ENCODE peak calls at places on chromosomes 7 and 10, in ten cellular contexts. V is KG1; N is stimulated activated CD4-positive, alpha-beta T cell treated with anti-CD3 and anti-CD28 coated beads, Interleukin-15, amount 100 ng/mL, for 1 hour; F is CD8-positive, alpha-beta memory T cell; J is GM12865; M is brain microvascular endothelial cell; X is RWPE1; Y is HFF-Myc; A is cardiac muscle cell; K is ACHN. T is an unnamed sample.

GRCh38 chr10:23094786-23095403 is 484 bp upstream of the MSRB2 start:
- DNase-seq in V (no peak), N (no peak), F (peak; percentile 18), J (no peak), M (no peak), X (no peak), Y (no peak), A (no peak), K (no peak), T (no peak)

GRCh38 chr10:72308320-72308987 is 34.7 kb downstream of the DDIT4 start:
- DNase-seq in V (no peak), N (no peak), F (no peak), J (no peak), M (peak; percentile 84), X (no peak), Y (peak; percentile 38), A (peak; percentile 98), K (peak; percentile 80), T (peak; percentile 82)

GRCh38 chr7:12066004-12066403 is 145.1 kb upstream of the TMEM106B start:
- DNase-seq in V (no peak), N (no peak), F (no peak), J (no peak), M (no peak), X (peak; percentile 5), Y (no peak), A (no peak), K (no peak), T (no peak)

GRCh38 chr10:16183989-16184643 is 252.7 kb upstream of the PTER start:
- DNase-seq in V (no peak), N (no peak), F (no peak), J (no peak), M (no peak), X (no peak), Y (no peak), A (no peak), K (no peak), T (no peak)

GRCh38 chr10:102230264-102230860 is 4.3 kb downstream of the ELOVL3 start:
- DNase-seq in V (no peak), N (peak; percentile 21), F (peak; percentile 23), J (peak; percentile 22), M (peak; percentile 55), X (peak; percentile 67), Y (peak; percentile 12), A (peak; percentile 77), K (peak; percentile 87), T (no peak)

GRCh38 chr7:27248911-27249723 is 6.5 kb downstream of the EVX1 start:
- DNase-seq in V (no peak), N (no peak), F (no peak), J (no peak), M (no peak), X (no peak), Y (no peak), A (peak; percentile 91), K (peak; percentile 26), T (peak; percentile 39)

GRCh38 chr7:85021090-85021704 is 165.7 kb downstream of the SEMA3D start:
- DNase-seq in V (no peak), N (no peak), F (no peak), J (no peak), M (no peak), X (no peak), Y (no peak), A (peak; percentile 40), K (peak; percentile 52), T (no peak)

GRCh38 chr7:149126662-149127321 is 668 bp upstream of the ZNF425 start:
- DNase-seq in V (peak; percentile 12), N (peak; percentile 65), F (peak; percentile 61), J (peak; percentile 81), M (no peak), X (peak; percentile 27), Y (no peak), A (no peak), K (peak; percentile 48), T (no peak)

GRCh38 chr10:131211146-131211545 is 100.4 kb downstream of the TCERG1L start:
- DNase-seq in V (no peak), N (no peak), F (no peak), J (no peak), M (no peak), X (no peak), Y (no peak), A (no peak), K (no peak), T (no peak)

GRCh38 chr10:101995451-101996063 is 60.4 kb downstream of the ARMH3 start:
- DNase-seq in V (no peak), N (no peak), F (no peak), J (no peak), M (peak; percentile 5), X (no peak), Y (no peak), A (peak; percentile 68), K (no peak), T (no peak)

GRCh38 chr7:19305698-19306097 is 160.5 kb upstream of the FERD3L start:
- DNase-seq in V (no peak), N (no peak), F (no peak), J (peak; percentile 5), M (no peak), X (no peak), Y (no peak), A (no peak), K (no peak), T (no peak)

GRCh38 chr10:131928248-131929095 is 27.7 kb downstream of the PPP2R2D start:
- DNase-seq in V (no peak), N (peak; percentile 31), F (peak; percentile 43), J (peak; percentile 63), M (peak; percentile 47), X (no peak), Y (no peak), A (peak; percentile 12), K (no peak), T (no peak)

GRCh38 chr7:111392976-111393762 is 169.1 kb downstream of the IMMP2L start:
- DNase-seq in V (no peak), N (no peak), F (no peak), J (no peak), M (no peak), X (no peak), Y (no peak), A (peak; percentile 85), K (no peak), T (no peak)

GRCh38 chr7:5419523-5420107 is 4.0 kb downstream of the TNRC18 start:
- DNase-seq in V (no peak), N (no peak), F (no peak), J (no peak), M (no peak), X (no peak), Y (no peak), A (no peak), K (no peak), T (no peak)

GRCh38 chr7:774161-775109 is 47.4 kb upstream of the PRKAR1B start:
- DNase-seq in V (peak; percentile 14), N (peak; percentile 57), F (peak; percentile 58), J (peak; percentile 53), M (peak; percentile 5), X (peak; percentile 67), Y (no peak), A (peak; percentile 54), K (peak; percentile 46), T (no peak)

GRCh38 chr7:138752568-138753518 is 45.0 kb upstream of the TMEM213 start:
- DNase-seq in V (no peak), N (peak; percentile 62), F (peak; percentile 96), J (peak; percentile 78), M (no peak), X (no peak), Y (peak; percentile 16), A (no peak), K (peak; percentile 99), T (no peak)

GRCh38 chr10:97792058-97792721 is 20.4 kb upstream of the SFRP5 start:
- DNase-seq in V (peak; percentile 15), N (peak; percentile 55), F (peak; percentile 60), J (peak; percentile 57), M (peak; percentile 25), X (peak; percentile 81), Y (peak; percentile 11), A (peak; percentile 60), K (peak; percentile 70), T (peak; percentile 16)

GRCh38 chr10:93352638-93353383 is 129.3 kb downstream of the MYOF start:
- DNase-seq in V (no peak), N (no peak), F (peak; percentile 28), J (peak; percentile 35), M (peak; percentile 47), X (peak; percentile 55), Y (no peak), A (peak; percentile 60), K (peak; percentile 61), T (no peak)

GRCh38 chr10:8073696-8074416 is 19.4 kb downstream of the GATA3 start:
- DNase-seq in V (no peak), N (no peak), F (no peak), J (no peak), M (no peak), X (no peak), Y (peak; percentile 47), A (no peak), K (no peak), T (no peak)

GRCh38 chr7:68684246-68684850 is 913.9 kb upstream of the AUTS2 start:
- DNase-seq in V (no peak), N (no peak), F (no peak), J (no peak), M (no peak), X (no peak), Y (no peak), A (peak; percentile 59), K (no peak), T (no peak)